ENCODE peak calls at places on chromosomes 3 and 15, in nine cellular contexts. S, B, R, P, Z, Q, K, G and D are unnamed samples.

GRCh38 chr3:179046497-179047353 is 24.9 kb downstream of the ZMAT3 start:
- DNase-seq in S (no peak), B (no peak), R (no peak), P (no peak), Z (no peak), Q (no peak), K (no peak), G (no peak), D (no peak)

GRCh38 chr3:167350245-167350862 is 29.7 kb downstream of the ZBBX start:
- DNase-seq in S (no peak), B (peak), R (peak), P (no peak), Z (no peak), Q (no peak), K (peak), G (no peak), D (no peak)

GRCh38 chr15:89034305-89034704 is 54.0 kb upstream of the ABHD2 start:
- DNase-seq in S (no peak), B (no peak), R (no peak), P (no peak), Z (no peak), Q (no peak), K (no peak), G (no peak), D (no peak)

GRCh38 chr15:95812491-95812890 is 518.0 kb upstream of the NR2F2 start:
- DNase-seq in S (no peak), B (peak), R (no peak), P (no peak), Z (no peak), Q (no peak), K (no peak), G (no peak), D (no peak)

GRCh38 chr3:155815030-155815429 is 9.0 kb upstream of the C3orf33 start:
- DNase-seq in S (no peak), B (no peak), R (no peak), P (no peak), Z (no peak), Q (no peak), K (no peak), G (no peak), D (no peak)

GRCh38 chr15:91710072-91710471 is 143.4 kb upstream of the SLCO3A1 start:
- DNase-seq in S (no peak), B (no peak), R (no peak), P (no peak), Z (no peak), Q (no peak), K (peak), G (no peak), D (no peak)

GRCh38 chr3:194686816-194687637 is 1.3 kb downstream of the FAM43A start:
- DNase-seq in S (peak), B (no peak), R (no peak), P (no peak), Z (no peak), Q (no peak), K (no peak), G (peak), D (peak)

GRCh38 chr3:107882881-107883280 is 207.9 kb downstream of the CD47 start:
- DNase-seq in S (no peak), B (no peak), R (no peak), P (no peak), Z (no peak), Q (no peak), K (no peak), G (no peak), D (no peak)

GRCh38 chr3:127141921-127142730 is 50.8 kb upstream of the PRR23E start:
- DNase-seq in S (no peak), B (no peak), R (no peak), P (peak), Z (no peak), Q (no peak), K (no peak), G (no peak), D (no peak)

GRCh38 chr3:41893977-41894376 is 67.9 kb downstream of the ULK4 start:
- DNase-seq in S (no peak), B (peak), R (no peak), P (no peak), Z (no peak), Q (peak), K (peak), G (no peak), D (no peak)

GRCh38 chr3:165883866-165884478 is 46.7 kb upstream of the BCHE start:
- DNase-seq in S (no peak), B (no peak), R (no peak), P (peak), Z (no peak), Q (no peak), K (no peak), G (no peak), D (no peak)

GRCh38 chr3:14175383-14176037 is 2.9 kb downstream of the XPC start:
- DNase-seq in S (peak), B (no peak), R (no peak), P (no peak), Z (no peak), Q (peak), K (no peak), G (no peak), D (no peak)